ENCODE peak calls at places on chromosomes 5 and 9, in nine cellular contexts. F, R, K, O, B, W, G, D and Q are unnamed samples.

GRCh38 chr5:142547445-142548374 is 138.2 kb downstream of the FGF1 start:
- DNase-seq in B (no peak), R (no peak), G (no peak), D (no peak), K (no peak), W (no peak), O (no peak), F (no peak), Q (no peak)

GRCh38 chr5:83553000-83553486 is 81.5 kb downstream of the VCAN start:
- DNase-seq in F (peak), R (no peak), B (no peak), W (peak), O (no peak), D (no peak), G (no peak), K (no peak), Q (no peak)

GRCh38 chr9:129885018-129885669 is 49.9 kb downstream of the USP20 start:
- DNase-seq in B (peak), O (no peak), D (no peak), W (peak), K (no peak), F (no peak), G (no peak), R (no peak), Q (no peak)

GRCh38 chr5:158951951-158952545 is 147.7 kb downstream of the EBF1 start:
- DNase-seq in W (no peak), F (no peak), O (no peak), R (no peak), K (no peak), G (no peak), D (no peak), B (no peak), Q (no peak)

GRCh38 chr9:20178679-20179078 is 389.8 kb upstream of the SLC24A2 start:
- DNase-seq in D (no peak), O (no peak), W (no peak), K (no peak), B (no peak), R (no peak), F (no peak), G (no peak), Q (no peak)

GRCh38 chr5:104370523-104370922 is 807.9 kb upstream of the NUDT12 start:
- DNase-seq in K (no peak), G (no peak), D (no peak), F (no peak), W (no peak), O (no peak), R (peak), B (no peak), Q (no peak)

GRCh38 chr9:127589955-127590370 is 22.1 kb upstream of the STXBP1 start:
- DNase-seq in K (peak), D (no peak), W (peak), F (no peak), O (peak), B (peak), G (peak), R (peak), Q (peak)

GRCh38 chr5:72857396-72857795 is 40.9 kb downstream of the TNPO1 start:
- DNase-seq in F (no peak), G (no peak), R (peak), W (no peak), O (no peak), B (no peak), D (no peak), K (no peak), Q (no peak)

GRCh38 chr5:90640484-90641059 is 82.0 kb downstream of the ADGRV1 start:
- DNase-seq in B (peak), K (no peak), G (no peak), R (no peak), O (no peak), D (no peak), F (no peak), W (no peak), Q (no peak)

GRCh38 chr5:34717426-34718327 is 61.5 kb downstream of the RAI14 start:
- DNase-seq in O (peak), G (no peak), D (no peak), W (peak), R (peak), F (no peak), B (no peak), K (no peak), Q (no peak)

GRCh38 chr5:132099073-132099748 is 25.6 kb downstream of the CSF2 start:
- DNase-seq in K (no peak), O (no peak), R (no peak), D (no peak), F (no peak), B (no peak), W (no peak), G (no peak), Q (no peak)

GRCh38 chr9:123349691-123350480 is 6.1 kb upstream of the CRB2 start:
- DNase-seq in W (peak), G (peak), O (peak), R (no peak), K (peak), B (peak), D (peak), F (no peak), Q (peak)

GRCh38 chr5:42807722-42808447 is 3.8 kb downstream of the SELENOP start:
- DNase-seq in D (no peak), B (no peak), O (no peak), G (no peak), W (no peak), R (peak), K (no peak), F (no peak), Q (no peak)

GRCh38 chr9:21326526-21327139 is 8.6 kb downstream of the KLHL9 start:
- DNase-seq in K (peak), F (no peak), W (peak), D (no peak), G (no peak), B (peak), O (no peak), R (no peak), Q (peak)